ENCODE peak calls at places on chromosomes 2 and 18, in eight cellular contexts. R, A, U, T, M, O, V and C are unnamed samples.

GRCh38 chr2:10028988-10029874 is 14.1 kb upstream of the KLF11 start:
- DNase-seq in A (no peak), R (peak; percentile 61), U (peak; percentile 88), O (no peak), M (peak; percentile 55), V (no peak), T (no peak), C (peak; percentile 59)

GRCh38 chr2:170715062-170715931 is at the start of gene SP5:
- DNase-seq in T (peak; percentile 55), R (peak; percentile 99), U (peak; percentile 82), V (peak; percentile 42), A (peak; percentile 84), M (peak; percentile 31), O (peak; percentile 44), C (peak; percentile 94)

GRCh38 chr2:64698668-64699444 is 45.1 kb upstream of the SERTAD2 start:
- DNase-seq in V (peak; percentile 96), M (no peak), R (no peak), T (no peak), U (no peak), O (peak; percentile 80), A (no peak), C (no peak)

GRCh38 chr2:142865924-142866323 is 11.5 kb upstream of the KYNU start:
- DNase-seq in V (no peak), M (no peak), T (no peak), U (no peak), A (no peak), R (no peak), O (peak; percentile 42), C (no peak)

GRCh38 chr18:55073116-55073515 is 113.9 kb upstream of the CCDC68 start:
- DNase-seq in T (no peak), A (no peak), M (no peak), U (no peak), R (no peak), O (no peak), V (no peak), C (no peak)

GRCh38 chr2:84297155-84297554 is 161.9 kb downstream of the SUCLG1 start:
- DNase-seq in T (no peak), M (no peak), O (no peak), V (no peak), A (no peak), U (no peak), R (peak; percentile 93), C (no peak)

GRCh38 chr2:96823203-96823602 is 7.1 kb downstream of the CNNM3 start:
- DNase-seq in M (no peak), U (peak; percentile 34), V (no peak), T (no peak), A (no peak), O (no peak), R (no peak), C (no peak)

GRCh38 chr2:79026061-79026460 is 559 bp downstream of the REG3G start:
- DNase-seq in U (no peak), A (no peak), R (no peak), M (no peak), O (no peak), T (no peak), V (no peak), C (no peak)

GRCh38 chr2:124542932-124543640 is 518.0 kb downstream of the CNTNAP5 start:
- DNase-seq in V (no peak), T (no peak), A (no peak), U (no peak), O (no peak), R (no peak), M (no peak), C (no peak)

GRCh38 chr2:168156661-168157060 is 90.7 kb downstream of the STK39 start:
- DNase-seq in T (peak; percentile 17), V (peak; percentile 28), M (peak; percentile 13), U (no peak), A (no peak), R (peak; percentile 54), O (no peak), C (no peak)

GRCh38 chr2:217837001-217837491 is 165.7 kb downstream of the TNS1 start:
- DNase-seq in A (no peak), U (peak; percentile 85), T (peak; percentile 72), M (peak; percentile 85), V (peak; percentile 41), O (peak; percentile 62), R (peak; percentile 65), C (peak; percentile 61)

GRCh38 chr2:120675460-120676130 is 60.1 kb upstream of the GLI2 start:
- DNase-seq in U (no peak), T (peak; percentile 59), M (peak; percentile 62), R (peak; percentile 67), A (no peak), O (peak; percentile 61), V (peak; percentile 8), C (peak; percentile 73)

GRCh38 chr2:107712857-107713256 is 113.8 kb upstream of the RGPD4 start:
- DNase-seq in T (no peak), A (no peak), R (no peak), U (no peak), V (no peak), O (no peak), M (no peak), C (no peak)

DNA sequence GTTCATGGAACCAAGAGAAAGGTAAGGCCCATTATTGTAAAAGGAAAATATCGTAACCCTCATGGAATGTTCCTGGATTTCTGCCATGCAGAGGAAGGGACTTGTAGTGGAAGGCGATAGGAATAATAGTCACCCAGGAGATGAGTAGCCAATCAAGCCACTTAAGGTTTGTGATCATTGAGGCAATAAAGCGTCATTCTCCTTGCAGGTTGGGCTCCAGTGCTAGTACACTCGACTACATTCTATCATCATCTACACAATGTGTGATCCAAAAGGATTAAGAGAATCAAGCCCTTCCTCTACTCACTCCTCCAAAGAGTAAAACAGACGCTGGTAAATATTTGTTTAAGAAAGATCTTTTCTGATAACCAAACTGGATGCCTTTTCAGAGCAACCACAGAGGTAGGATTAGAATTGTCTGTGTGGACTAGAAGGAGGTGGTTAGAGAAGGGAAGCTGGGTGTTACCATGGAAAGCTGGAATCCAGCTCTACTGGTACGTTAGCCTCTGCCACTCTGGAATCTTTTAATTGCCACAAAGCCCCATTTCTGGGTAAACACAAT is 245.7 kb downstream of the IKZF2 start:
- DNase-seq in R (no peak), V (peak; percentile 77), O (no peak), T (peak; percentile 82), M (no peak), A (peak; percentile 39), U (no peak), C (peak; percentile 53)
- H3K4me1 ChIP-seq in R (no peaks in the 10 kb centered on the region), V (no peaks in the 10 kb centered on the region), O (no peaks in the 10 kb centered on the region), T (peaks cover 8% of the 10 kb centered on the region), M (no peaks in the 10 kb centered on the region), A (no peaks in the 10 kb centered on the region), U (no peaks in the 10 kb centered on the region), C (peaks cover 23% of the 10 kb centered on the region)

GRCh38 chr2:138441916-138442315 is 59.7 kb upstream of the SPOPL start:
- DNase-seq in R (no peak), V (no peak), O (no peak), M (no peak), U (no peak), A (no peak), T (no peak), C (no peak)
- H3K4me1 ChIP-seq in R (no peaks in the 10 kb centered on the region), V (no peaks in the 10 kb centered on the region), O (no peaks in the 10 kb centered on the region), M (no peaks in the 10 kb centered on the region), U (no peaks in the 10 kb centered on the region), A (no peaks in the 10 kb centered on the region), T (no peaks in the 10 kb centered on the region), C (peaks cover 5% of the 10 kb centered on the region)

DNA sequence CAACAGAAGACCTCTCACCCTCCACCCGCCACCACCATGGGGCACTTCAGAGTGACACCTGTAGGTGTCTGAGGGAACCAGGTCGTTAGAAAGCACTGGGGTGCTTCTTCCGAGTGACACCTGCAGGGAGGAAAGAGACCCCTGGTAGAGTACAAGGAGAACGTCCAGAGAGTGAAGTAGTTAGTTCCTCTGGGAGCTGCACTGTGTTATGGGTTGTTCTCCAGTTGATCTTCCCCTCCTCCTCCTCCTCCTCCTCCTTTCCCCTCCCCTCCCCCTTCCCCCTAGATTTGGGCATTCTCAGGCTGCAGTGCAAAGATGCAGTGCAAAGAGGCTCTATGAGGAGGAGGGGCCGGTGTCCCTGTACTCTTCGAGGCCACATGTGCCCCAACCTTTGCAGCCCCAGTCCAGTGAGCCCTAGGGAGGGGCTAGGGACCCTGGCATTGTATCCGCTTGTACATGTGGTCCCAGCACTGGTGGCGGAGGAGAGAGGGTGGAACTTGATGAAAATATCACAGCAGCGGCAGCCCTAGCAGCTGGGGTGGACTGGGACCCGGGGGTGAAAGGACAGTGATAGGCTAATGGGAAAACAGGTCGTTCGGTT is 850 bp downstream of the DNAJB2 start:
- DNase-seq in M (no peak), U (peak; percentile 70), O (no peak), T (no peak), R (no peak), V (no peak), A (no peak), C (peak; percentile 24)
- H3K4me1 ChIP-seq in M (peaks cover 30% of the 10 kb centered on the region), U (peaks cover 21% of the 10 kb centered on the region), O (peaks cover 17% of the 10 kb centered on the region), T (peaks cover 13% of the 10 kb centered on the region), R (peaks cover 21% of the 10 kb centered on the region), V (peaks cover 24% of the 10 kb centered on the region), A (peaks cover 15% of the 10 kb centered on the region), C (peaks cover 15% of the 10 kb centered on the region)

GRCh38 chr2:44934521-44934961 is 7.0 kb upstream of the SIX3 start:
- DNase-seq in A (no peak), R (no peak), M (no peak), U (no peak), O (no peak), V (no peak), T (no peak), C (peak; percentile 76)
- H3K4me1 ChIP-seq in A (peaks cover 18% of the 10 kb centered on the region), R (peaks cover 12% of the 10 kb centered on the region), M (peaks cover 17% of the 10 kb centered on the region), U (peaks cover 11% of the 10 kb centered on the region), O (no peaks in the 10 kb centered on the region), V (peaks cover 3% of the 10 kb centered on the region), T (peaks cover 3% of the 10 kb centered on the region), C (peaks cover 59% of the 10 kb centered on the region)

GRCh38 chr2:189253841-189254240 is 74.3 kb upstream of the COL5A2 start:
- DNase-seq in O (no peak), R (peak; percentile 40), T (no peak), A (no peak), U (no peak), M (no peak), V (peak; percentile 61), C (no peak)
- H3K4me1 ChIP-seq in O (peaks cover 10% of the 10 kb centered on the region), R (no peaks in the 10 kb centered on the region), T (no peaks in the 10 kb centered on the region), A (no peaks in the 10 kb centered on the region), U (no peaks in the 10 kb centered on the region), M (no peaks in the 10 kb centered on the region), V (peaks cover 20% of the 10 kb centered on the region), C (no peaks in the 10 kb centered on the region)